ENCODE peak calls at places on chromosomes 2 and 18, in four cellular contexts. W is small intestine, E is uterus, R is tibial artery. L is an unnamed sample.

GRCh38 chr2:56806924-56807323 is 623.1 kb downstream of the CCDC85A start:
- DNase-seq in E (no peak), R (no peak), W (no peak), L (no peak)

GRCh38 chr18:32980896-32981295 is 208.1 kb upstream of the KLHL14 start:
- DNase-seq in R (no peak), E (no peak), W (no peak), L (no peak)

GRCh38 chr2:173998386-173998785 is 33.2 kb upstream of the SP3 start:
- DNase-seq in E (no peak), R (no peak), W (peak), L (no peak)

GRCh38 chr2:206562375-206562774 is 79.9 kb upstream of the FAM237A start:
- DNase-seq in W (no peak), E (no peak), R (no peak), L (no peak)

GRCh38 chr2:36516136-36516870 is 81.7 kb downstream of the FEZ2 start:
- DNase-seq in E (no peak), W (no peak), R (no peak), L (no peak)

GRCh38 chr2:100182494-100183355 is 40.3 kb upstream of the AFF3 start:
- DNase-seq in E (no peak), W (peak), R (no peak), L (no peak)

GRCh38 chr18:9517869-9518268 is 42.6 kb downstream of the RALBP1 start:
- DNase-seq in R (no peak), E (no peak), W (no peak), L (no peak)

GRCh38 chr2:210459925-210460862 is 16.4 kb downstream of the LANCL1 start:
- DNase-seq in W (no peak), R (no peak), E (no peak), L (no peak)

GRCh38 chr18:46678785-46679404 is 21.9 kb upstream of the LOXHD1 start:
- DNase-seq in R (no peak), W (no peak), E (no peak), L (no peak)

GRCh38 chr2:58967736-58968135 is 726.6 kb upstream of the FANCL start:
- DNase-seq in W (peak), E (no peak), R (no peak), L (no peak)

GRCh38 chr2:161414015-161414384 is 2.1 kb upstream of the TBR1 start:
- DNase-seq in R (no peak), E (no peak), W (no peak), L (no peak)

GRCh38 chr2:111168528-111168929 is 47.8 kb downstream of the BCL2L11 start:
- DNase-seq in E (no peak), W (peak), R (no peak), L (peak)

GRCh38 chr2:234322766-234323465 is 174.0 kb downstream of the ARL4C start:
- DNase-seq in R (no peak), E (no peak), W (no peak), L (peak)
- H3K27ac ChIP-seq in R (no peak), E (no peak), W (no peak), L (peak)

DNA sequence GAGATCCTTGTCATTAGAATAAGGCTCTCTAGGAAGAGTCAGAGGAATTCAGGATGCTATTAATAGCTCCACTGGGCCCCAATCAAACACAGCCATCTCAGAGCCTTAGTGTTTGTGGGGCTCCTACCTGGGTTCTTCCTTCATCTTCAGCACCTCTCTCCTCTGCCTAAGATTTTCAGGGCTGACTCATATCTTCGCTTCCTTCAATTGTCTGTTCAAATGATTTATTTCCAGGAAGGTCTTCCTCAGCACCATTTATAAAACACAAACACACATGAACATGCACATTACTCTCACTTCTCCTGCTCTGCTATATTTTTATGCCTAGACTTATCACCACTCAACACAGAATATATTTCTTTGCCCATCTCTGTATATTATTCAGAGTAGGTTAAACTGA is 119.5 kb downstream of the COL6A3 start:
- DNase-seq in E (no peak), W (no peak), R (no peak), L (no peak)
- H3K27ac ChIP-seq in E (peak), W (no peak), R (peak), L (no peak)

DNA sequence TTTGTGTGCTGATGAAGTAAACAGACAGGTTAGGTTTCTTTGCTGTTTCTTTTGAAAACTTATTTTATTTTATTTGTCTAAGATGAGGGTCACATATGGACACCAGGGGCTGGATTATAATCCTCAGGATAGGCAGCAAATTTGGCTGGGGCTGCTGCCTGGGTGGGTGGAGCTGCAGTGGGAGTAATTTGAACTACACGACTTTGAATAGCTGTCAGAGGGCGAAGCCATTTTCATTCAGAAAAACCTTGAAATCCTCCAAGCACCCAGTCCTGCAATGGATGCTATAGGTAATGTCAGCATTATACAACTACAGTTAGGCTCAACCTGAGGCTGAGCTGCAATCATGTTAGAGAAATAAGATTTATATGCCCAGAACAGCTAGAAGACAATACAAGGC is 16.6 kb downstream of the SETBP1 start:
- DNase-seq in W (no peak), E (no peak), R (no peak), L (no peak)
- H3K27ac ChIP-seq in W (no peak), E (peak), R (peak), L (no peak)

GRCh38 chr2:135679125-135679524 is 62.5 kb upstream of the UBXN4 start:
- DNase-seq in W (no peak), R (no peak), E (no peak), L (no peak)

GRCh38 chr2:135676031-135676430 is 65.6 kb upstream of the UBXN4 start:
- DNase-seq in R (no peak), E (no peak), W (no peak), L (no peak)

DNA sequence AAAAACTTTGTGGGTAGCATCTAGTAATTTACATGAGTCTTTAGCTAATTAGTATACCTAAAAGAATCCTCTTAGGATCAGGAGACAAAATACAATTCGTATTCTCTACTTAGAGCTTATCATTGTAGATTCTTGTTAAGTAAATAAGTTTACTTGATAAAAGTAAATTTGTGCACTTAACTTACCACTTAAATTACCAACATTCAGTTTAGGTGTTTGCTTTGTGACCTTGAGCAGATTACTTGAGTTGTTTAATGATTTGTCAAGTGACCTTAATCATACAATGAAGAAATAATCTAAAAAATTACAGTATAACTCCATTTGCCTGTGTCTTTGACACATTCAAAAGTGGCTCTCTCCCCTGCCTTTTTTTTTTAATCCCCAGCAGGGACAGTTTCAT is 67.2 kb upstream of the UBXN4 start:
- DNase-seq in W (no peak), R (no peak), E (no peak), L (no peak)
- H3K27ac ChIP-seq in W (no peak), R (no peak), E (no peak), L (no peak)